ENCODE peak calls at places on chromosomes 2 and 18, in eight cellular contexts. One of them, this sample, is unnamed. For H3K4me1 and H3K27me3, the result is how much of the 10 kb centered on the place peaks cover.

GRCh38 chr2:222703866-222704265 is 32.4 kb downstream of the MOGAT1 start:
- DNase-seq in ascending aorta: no peak
- DNase-seq in Peyer's patch: no peak
- DNase-seq in IMR-90: peak
- DNase-seq in spleen: no peak
- DNase-seq in transverse colon: no peak
- DNase-seq in heart left ventricle: no peak
- DNase-seq in stomach: no peak
- DNase-seq in this sample: no peak

GRCh38 chr2:116510117-116510671 is 1304.3 kb upstream of the DDX18 start:
- DNase-seq in Peyer's patch: no peak
- DNase-seq in heart left ventricle: no peak
- DNase-seq in spleen: no peak
- DNase-seq in IMR-90: no peak
- DNase-seq in ascending aorta: no peak
- DNase-seq in stomach: no peak
- DNase-seq in transverse colon: no peak
- DNase-seq in this sample: no peak

GRCh38 chr2:190354003-190354690 is 10.8 kb downstream of the INPP1 start:
- DNase-seq in IMR-90: no peak
- DNase-seq in Peyer's patch: no peak
- DNase-seq in ascending aorta: no peak
- DNase-seq in spleen: no peak
- DNase-seq in stomach: no peak
- DNase-seq in transverse colon: no peak
- DNase-seq in heart left ventricle: no peak
- DNase-seq in this sample: no peak

GRCh38 chr2:102186676-102187190 is at the start of gene IL1RL2:
- DNase-seq in stomach: peak
- DNase-seq in heart left ventricle: no peak
- DNase-seq in transverse colon: peak
- DNase-seq in ascending aorta: no peak
- DNase-seq in spleen: no peak
- DNase-seq in Peyer's patch: no peak
- DNase-seq in IMR-90: no peak
- DNase-seq in this sample: peak

GRCh38 chr2:147173186-147173575 is 671.6 kb upstream of the ACVR2A start:
- DNase-seq in heart left ventricle: no peak
- DNase-seq in stomach: no peak
- DNase-seq in Peyer's patch: no peak
- DNase-seq in IMR-90: no peak
- DNase-seq in spleen: no peak
- DNase-seq in ascending aorta: no peak
- DNase-seq in transverse colon: no peak
- DNase-seq in this sample: no peak

GRCh38 chr2:69589973-69590652 is 53.4 kb downstream of the AAK1 start:
- DNase-seq in IMR-90: peak
- DNase-seq in heart left ventricle: peak
- DNase-seq in ascending aorta: no peak
- DNase-seq in spleen: no peak
- DNase-seq in transverse colon: no peak
- DNase-seq in stomach: no peak
- DNase-seq in Peyer's patch: no peak
- DNase-seq in this sample: no peak

GRCh38 chr2:121008978-121009377 is 273.3 kb downstream of the GLI2 start:
- DNase-seq in Peyer's patch: no peak
- DNase-seq in ascending aorta: no peak
- DNase-seq in IMR-90: no peak
- DNase-seq in spleen: no peak
- DNase-seq in transverse colon: no peak
- DNase-seq in stomach: no peak
- DNase-seq in heart left ventricle: no peak
- DNase-seq in this sample: no peak

GRCh38 chr2:194320520-194320919 is 1336.5 kb upstream of the SLC39A10 start:
- DNase-seq in ascending aorta: no peak
- DNase-seq in stomach: no peak
- DNase-seq in heart left ventricle: no peak
- DNase-seq in IMR-90: no peak
- DNase-seq in transverse colon: no peak
- DNase-seq in spleen: no peak
- DNase-seq in Peyer's patch: no peak
- DNase-seq in this sample: no peak

GRCh38 chr2:112161431-112162145 is 23.4 kb downstream of the FBLN7 start:
- DNase-seq in spleen: no peak
- DNase-seq in transverse colon: no peak
- DNase-seq in IMR-90: no peak
- DNase-seq in Peyer's patch: no peak
- DNase-seq in heart left ventricle: no peak
- DNase-seq in ascending aorta: no peak
- DNase-seq in stomach: no peak
- DNase-seq in this sample: peak

GRCh38 chr2:173171924-173172643 is 96.4 kb downstream of the MAP3K20 start:
- DNase-seq in IMR-90: peak
- DNase-seq in transverse colon: no peak
- DNase-seq in stomach: no peak
- DNase-seq in ascending aorta: no peak
- DNase-seq in heart left ventricle: no peak
- DNase-seq in spleen: no peak
- DNase-seq in Peyer's patch: no peak
- DNase-seq in this sample: no peak

GRCh38 chr2:67453365-67453764 is 56.2 kb downstream of the ETAA1 start:
- DNase-seq in stomach: no peak
- DNase-seq in heart left ventricle: no peak
- DNase-seq in spleen: no peak
- DNase-seq in IMR-90: peak
- DNase-seq in transverse colon: no peak
- DNase-seq in ascending aorta: no peak
- DNase-seq in Peyer's patch: no peak
- DNase-seq in this sample: no peak

GRCh38 chr2:73297151-73297559 is 3.8 kb upstream of the EGR4 start:
- DNase-seq in stomach: no peak
- DNase-seq in IMR-90: no peak
- DNase-seq in transverse colon: no peak
- DNase-seq in ascending aorta: no peak
- DNase-seq in Peyer's patch: no peak
- DNase-seq in spleen: no peak
- DNase-seq in heart left ventricle: no peak
- DNase-seq in this sample: no peak

GRCh38 chr2:207819839-207820784 is 50.4 kb upstream of the FZD5 start:
- DNase-seq in Peyer's patch: no peak
- DNase-seq in spleen: no peak
- DNase-seq in heart left ventricle: no peak
- DNase-seq in transverse colon: peak
- DNase-seq in IMR-90: no peak
- DNase-seq in ascending aorta: no peak
- DNase-seq in stomach: peak
- DNase-seq in this sample: no peak

GRCh38 chr2:112121682-112122254 is 16.4 kb upstream of the FBLN7 start:
- DNase-seq in heart left ventricle: no peak
- DNase-seq in ascending aorta: no peak
- DNase-seq in Peyer's patch: peak
- DNase-seq in IMR-90: peak
- DNase-seq in spleen: no peak
- DNase-seq in transverse colon: no peak
- DNase-seq in stomach: no peak
- DNase-seq in this sample: no peak

GRCh38 chr2:22748909-22749308 is 636.1 kb upstream of the KLHL29 start:
- DNase-seq in IMR-90: no peak
- DNase-seq in ascending aorta: no peak
- DNase-seq in Peyer's patch: no peak
- DNase-seq in transverse colon: no peak
- DNase-seq in heart left ventricle: no peak
- DNase-seq in spleen: no peak
- DNase-seq in stomach: no peak
- DNase-seq in this sample: no peak

GRCh38 chr18:45828917-45829811 is 3.7 kb downstream of the SIGLEC15 start:
- DNase-seq in ascending aorta: no peak
- DNase-seq in Peyer's patch: no peak
- DNase-seq in spleen: peak
- DNase-seq in IMR-90: no peak
- DNase-seq in heart left ventricle: peak
- DNase-seq in transverse colon: no peak
- DNase-seq in stomach: peak
- DNase-seq in this sample: peak

GRCh38 chr2:88187927-88188326 is 17.8 kb downstream of the THNSL2 start:
- DNase-seq in heart left ventricle: no peak
- DNase-seq in stomach: no peak
- DNase-seq in spleen: no peak
- DNase-seq in IMR-90: no peak
- DNase-seq in transverse colon: no peak
- DNase-seq in Peyer's patch: no peak
- DNase-seq in ascending aorta: no peak
- DNase-seq in this sample: no peak

GRCh38 chr18:49677762-49678398 is 116.0 kb downstream of the LIPG start:
- DNase-seq in spleen: no peak
- DNase-seq in Peyer's patch: no peak
- DNase-seq in transverse colon: peak
- DNase-seq in ascending aorta: no peak
- DNase-seq in stomach: no peak
- DNase-seq in IMR-90: no peak
- DNase-seq in heart left ventricle: no peak
- DNase-seq in this sample: no peak

GRCh38 chr18:77108001-77108692 is 24.4 kb downstream of the MBP start:
- DNase-seq in IMR-90: peak
- DNase-seq in stomach: no peak
- DNase-seq in transverse colon: peak
- DNase-seq in spleen: no peak
- DNase-seq in Peyer's patch: peak
- DNase-seq in heart left ventricle: peak
- DNase-seq in ascending aorta: no peak
- DNase-seq in this sample: no peak
- H3K4me1 ChIP-seq in IMR-90: under half
- H3K4me1 ChIP-seq in stomach: under half
- H3K4me1 ChIP-seq in transverse colon: under half
- H3K4me1 ChIP-seq in spleen: half or more
- H3K4me1 ChIP-seq in Peyer's patch: under half
- H3K4me1 ChIP-seq in heart left ventricle: under half
- H3K4me1 ChIP-seq in ascending aorta: under half
- H3K4me1 ChIP-seq in this sample: half or more

GRCh38 chr2:240586919-240587800 is 626 bp downstream of the CAPN10 start:
- DNase-seq in transverse colon: peak
- DNase-seq in IMR-90: no peak
- DNase-seq in ascending aorta: no peak
- DNase-seq in spleen: peak
- DNase-seq in heart left ventricle: no peak
- DNase-seq in stomach: peak
- DNase-seq in Peyer's patch: peak
- DNase-seq in this sample: peak

GRCh38 chr2:240585681-240586197 is 795 bp upstream of the CAPN10 start:
- DNase-seq in Peyer's patch: no peak
- DNase-seq in ascending aorta: no peak
- DNase-seq in heart left ventricle: no peak
- DNase-seq in transverse colon: no peak
- DNase-seq in stomach: no peak
- DNase-seq in IMR-90: no peak
- DNase-seq in spleen: peak
- DNase-seq in this sample: peak

GRCh38 chr2:240585101-240585500 is 1.4 kb upstream of the CAPN10 start:
- DNase-seq in IMR-90: no peak
- DNase-seq in transverse colon: peak
- DNase-seq in Peyer's patch: peak
- DNase-seq in heart left ventricle: no peak
- DNase-seq in ascending aorta: no peak
- DNase-seq in stomach: no peak
- DNase-seq in spleen: peak
- DNase-seq in this sample: peak

GRCh38 chr2:240588006-240588655 is 1.6 kb downstream of the CAPN10 start:
- DNase-seq in ascending aorta: no peak
- DNase-seq in stomach: no peak
- DNase-seq in spleen: peak
- DNase-seq in Peyer's patch: no peak
- DNase-seq in heart left ventricle: no peak
- DNase-seq in transverse colon: no peak
- DNase-seq in IMR-90: no peak
- DNase-seq in this sample: peak

GRCh38 chr2:240586198-240586918 is at the start of gene CAPN10:
- DNase-seq in spleen: peak
- DNase-seq in ascending aorta: peak
- DNase-seq in heart left ventricle: peak
- DNase-seq in IMR-90: peak
- DNase-seq in transverse colon: peak
- DNase-seq in Peyer's patch: peak
- DNase-seq in stomach: peak
- DNase-seq in this sample: peak
- TF ChIP-seq CTCF in spleen: peak
- TF ChIP-seq CTCF in ascending aorta: no peak
- TF ChIP-seq CTCF in heart left ventricle: no peak
- TF ChIP-seq CTCF in IMR-90: no peak
- TF ChIP-seq CTCF in transverse colon: peak
- TF ChIP-seq CTCF in Peyer's patch: no peak
- TF ChIP-seq CTCF in stomach: no peak
- TF ChIP-seq CTCF in this sample: no peak

GRCh38 chr18:2223394-2223793 is 347.9 kb downstream of the METTL4 start:
- DNase-seq in IMR-90: no peak
- DNase-seq in transverse colon: no peak
- DNase-seq in stomach: no peak
- DNase-seq in Peyer's patch: no peak
- DNase-seq in ascending aorta: no peak
- DNase-seq in heart left ventricle: no peak
- DNase-seq in spleen: no peak
- DNase-seq in this sample: no peak

GRCh38 chr18:2218101-2218500 is 353.2 kb downstream of the METTL4 start:
- DNase-seq in transverse colon: no peak
- DNase-seq in Peyer's patch: no peak
- DNase-seq in stomach: no peak
- DNase-seq in ascending aorta: no peak
- DNase-seq in spleen: no peak
- DNase-seq in heart left ventricle: no peak
- DNase-seq in IMR-90: no peak
- DNase-seq in this sample: no peak

GRCh38 chr18:2223859-2224258 is 347.4 kb downstream of the METTL4 start:
- DNase-seq in Peyer's patch: no peak
- DNase-seq in heart left ventricle: no peak
- DNase-seq in stomach: no peak
- DNase-seq in ascending aorta: no peak
- DNase-seq in IMR-90: peak
- DNase-seq in transverse colon: no peak
- DNase-seq in spleen: no peak
- DNase-seq in this sample: no peak

GRCh38 chr18:2222270-2223185 is 348.8 kb downstream of the METTL4 start:
- DNase-seq in Peyer's patch: no peak
- DNase-seq in ascending aorta: no peak
- DNase-seq in heart left ventricle: no peak
- DNase-seq in IMR-90: no peak
- DNase-seq in stomach: no peak
- DNase-seq in transverse colon: peak
- DNase-seq in spleen: no peak
- DNase-seq in this sample: no peak
- H3K27me3 ChIP-seq in Peyer's patch: under half
- H3K27me3 ChIP-seq in ascending aorta: under half
- H3K27me3 ChIP-seq in heart left ventricle: under half
- H3K27me3 ChIP-seq in IMR-90: under half
- H3K27me3 ChIP-seq in stomach: under half
- H3K27me3 ChIP-seq in transverse colon: under half
- H3K27me3 ChIP-seq in spleen: under half
- H3K27me3 ChIP-seq in this sample: under half

GRCh38 chr2:226761195-226761583 is 38.4 kb downstream of the IRS1 start:
- DNase-seq in IMR-90: no peak
- DNase-seq in ascending aorta: no peak
- DNase-seq in Peyer's patch: no peak
- DNase-seq in heart left ventricle: no peak
- DNase-seq in transverse colon: no peak
- DNase-seq in stomach: no peak
- DNase-seq in spleen: no peak
- DNase-seq in this sample: no peak
- H3K4me1 ChIP-seq in IMR-90: under half
- H3K4me1 ChIP-seq in ascending aorta: under half
- H3K4me1 ChIP-seq in Peyer's patch: under half
- H3K4me1 ChIP-seq in heart left ventricle: under half
- H3K4me1 ChIP-seq in transverse colon: under half
- H3K4me1 ChIP-seq in stomach: under half
- H3K4me1 ChIP-seq in spleen: under half
- H3K4me1 ChIP-seq in this sample: under half

GRCh38 chr2:47015206-47015605 is 99.6 kb upstream of the MCFD2 start:
- DNase-seq in ascending aorta: no peak
- DNase-seq in stomach: no peak
- DNase-seq in spleen: no peak
- DNase-seq in transverse colon: no peak
- DNase-seq in Peyer's patch: no peak
- DNase-seq in heart left ventricle: no peak
- DNase-seq in IMR-90: no peak
- DNase-seq in this sample: no peak
- TF ChIP-seq CTCF in ascending aorta: peak
- TF ChIP-seq CTCF in stomach: no peak
- TF ChIP-seq CTCF in spleen: no peak
- TF ChIP-seq CTCF in transverse colon: no peak
- TF ChIP-seq CTCF in Peyer's patch: no peak
- TF ChIP-seq CTCF in heart left ventricle: no peak
- TF ChIP-seq CTCF in IMR-90: peak
- TF ChIP-seq CTCF in this sample: no peak

This sample was measured in lower lobe of right lung.